ENCODE peak calls at places on chromosomes 16 and 17, in nine cellular contexts. One of them, this sample, is unnamed.

GRCh38 chr16:70647461-70648359 is 1.4 kb downstream of the IL34 start:
- DNase-seq in AG09309: no peak
- DNase-seq in activated CD4-positive, alpha-beta T cell treated with anti-CD3 and anti-CD28 coated beads, Interleukin-2, amount 50 U/mL, for 48 hours: no peak
- DNase-seq in uterus: no peak
- DNase-seq in progenitor cell of endocrine pancreas: no peak
- DNase-seq in activated T-cell treated with anti-CD3 and anti-CD28 coated beads, Interleukin-2, amount 50 U/mL, for 72 hours: no peak
- DNase-seq in frontal cortex: no peak
- DNase-seq in MV-4-11: no peak
- DNase-seq in fibroblast of the conjunctiva: no peak
- DNase-seq in this sample: no peak

GRCh38 chr17:8485491-8485890 is 49.8 kb downstream of the NDEL1 start:
- DNase-seq in AG09309: no peak
- DNase-seq in activated CD4-positive, alpha-beta T cell treated with anti-CD3 and anti-CD28 coated beads, Interleukin-2, amount 50 U/mL, for 48 hours: no peak
- DNase-seq in uterus: no peak
- DNase-seq in progenitor cell of endocrine pancreas: no peak
- DNase-seq in activated T-cell treated with anti-CD3 and anti-CD28 coated beads, Interleukin-2, amount 50 U/mL, for 72 hours: no peak
- DNase-seq in frontal cortex: no peak
- DNase-seq in MV-4-11: no peak
- DNase-seq in fibroblast of the conjunctiva: no peak
- DNase-seq in this sample: no peak

GRCh38 chr16:25134306-25134705 is 22.8 kb downstream of the LCMT1 start:
- DNase-seq in AG09309: no peak
- DNase-seq in activated CD4-positive, alpha-beta T cell treated with anti-CD3 and anti-CD28 coated beads, Interleukin-2, amount 50 U/mL, for 48 hours: no peak
- DNase-seq in uterus: no peak
- DNase-seq in progenitor cell of endocrine pancreas: no peak
- DNase-seq in activated T-cell treated with anti-CD3 and anti-CD28 coated beads, Interleukin-2, amount 50 U/mL, for 72 hours: no peak
- DNase-seq in frontal cortex: no peak
- DNase-seq in MV-4-11: peak
- DNase-seq in fibroblast of the conjunctiva: no peak
- DNase-seq in this sample: no peak

GRCh38 chr17:9432121-9432866 is 143.3 kb downstream of the STX8 start:
- DNase-seq in AG09309: no peak
- DNase-seq in activated CD4-positive, alpha-beta T cell treated with anti-CD3 and anti-CD28 coated beads, Interleukin-2, amount 50 U/mL, for 48 hours: no peak
- DNase-seq in uterus: no peak
- DNase-seq in progenitor cell of endocrine pancreas: no peak
- DNase-seq in activated T-cell treated with anti-CD3 and anti-CD28 coated beads, Interleukin-2, amount 50 U/mL, for 72 hours: no peak
- DNase-seq in frontal cortex: no peak
- DNase-seq in MV-4-11: peak
- DNase-seq in fibroblast of the conjunctiva: peak
- DNase-seq in this sample: no peak

GRCh38 chr17:48755346-48755745 is 26.8 kb upstream of the HOXB13 start:
- DNase-seq in AG09309: no peak
- DNase-seq in activated CD4-positive, alpha-beta T cell treated with anti-CD3 and anti-CD28 coated beads, Interleukin-2, amount 50 U/mL, for 48 hours: no peak
- DNase-seq in uterus: no peak
- DNase-seq in progenitor cell of endocrine pancreas: no peak
- DNase-seq in activated T-cell treated with anti-CD3 and anti-CD28 coated beads, Interleukin-2, amount 50 U/mL, for 72 hours: no peak
- DNase-seq in frontal cortex: no peak
- DNase-seq in MV-4-11: peak
- DNase-seq in fibroblast of the conjunctiva: no peak
- DNase-seq in this sample: no peak

GRCh38 chr16:66568355-66568754 is 2.1 kb downstream of the CMTM1 start:
- DNase-seq in AG09309: no peak
- DNase-seq in activated CD4-positive, alpha-beta T cell treated with anti-CD3 and anti-CD28 coated beads, Interleukin-2, amount 50 U/mL, for 48 hours: no peak
- DNase-seq in uterus: no peak
- DNase-seq in progenitor cell of endocrine pancreas: no peak
- DNase-seq in activated T-cell treated with anti-CD3 and anti-CD28 coated beads, Interleukin-2, amount 50 U/mL, for 72 hours: no peak
- DNase-seq in frontal cortex: no peak
- DNase-seq in MV-4-11: no peak
- DNase-seq in fibroblast of the conjunctiva: no peak
- DNase-seq in this sample: no peak

GRCh38 chr17:78241277-78242023 is 10.0 kb downstream of the TMEM235 start:
- DNase-seq in AG09309: no peak
- DNase-seq in activated CD4-positive, alpha-beta T cell treated with anti-CD3 and anti-CD28 coated beads, Interleukin-2, amount 50 U/mL, for 48 hours: no peak
- DNase-seq in uterus: no peak
- DNase-seq in progenitor cell of endocrine pancreas: no peak
- DNase-seq in activated T-cell treated with anti-CD3 and anti-CD28 coated beads, Interleukin-2, amount 50 U/mL, for 72 hours: no peak
- DNase-seq in frontal cortex: peak
- DNase-seq in MV-4-11: peak
- DNase-seq in fibroblast of the conjunctiva: peak
- DNase-seq in this sample: peak

GRCh38 chr16:81888520-81889394 is 109.7 kb downstream of the PLCG2 start:
- DNase-seq in AG09309: no peak
- DNase-seq in activated CD4-positive, alpha-beta T cell treated with anti-CD3 and anti-CD28 coated beads, Interleukin-2, amount 50 U/mL, for 48 hours: no peak
- DNase-seq in uterus: no peak
- DNase-seq in progenitor cell of endocrine pancreas: no peak
- DNase-seq in activated T-cell treated with anti-CD3 and anti-CD28 coated beads, Interleukin-2, amount 50 U/mL, for 72 hours: no peak
- DNase-seq in frontal cortex: no peak
- DNase-seq in MV-4-11: peak
- DNase-seq in fibroblast of the conjunctiva: no peak
- DNase-seq in this sample: no peak

GRCh38 chr17:61454932-61455753 is 2.9 kb downstream of the TBX4 start:
- DNase-seq in AG09309: no peak
- DNase-seq in activated CD4-positive, alpha-beta T cell treated with anti-CD3 and anti-CD28 coated beads, Interleukin-2, amount 50 U/mL, for 48 hours: no peak
- DNase-seq in uterus: no peak
- DNase-seq in progenitor cell of endocrine pancreas: no peak
- DNase-seq in activated T-cell treated with anti-CD3 and anti-CD28 coated beads, Interleukin-2, amount 50 U/mL, for 72 hours: no peak
- DNase-seq in frontal cortex: no peak
- DNase-seq in MV-4-11: no peak
- DNase-seq in fibroblast of the conjunctiva: no peak
- DNase-seq in this sample: no peak